ENCODE peak calls at places on chromosome 3, in five cellular contexts. G is H9, D is mesenchymal stem cell, C is H1, O is trophoblast cell. E is an unnamed sample.
A peak's percentile ranks its signal among the peaks of the same experiment; 100 is the strongest.

GRCh38 chr3:61110576-61110975 is 140.7 kb downstream of the FHIT start:
- DNase-seq in D (no peak), O (no peak), C (no peak), G (no peak), E (no peak)

GRCh38 chr3:124492824-124493223 is 237.4 kb upstream of the UMPS start:
- DNase-seq in G (peak; percentile 75), D (peak; percentile 20), C (peak; percentile 49), O (peak; percentile 67), E (no peak)

GRCh38 chr3:171640520-171641412 is 169.5 kb downstream of the PLD1 start:
- DNase-seq in O (no peak), C (no peak), D (peak; percentile 64), G (peak; percentile 35), E (no peak)

GRCh38 chr3:64319391-64319790 is 94.1 kb upstream of the PRICKLE2 start:
- DNase-seq in C (no peak), D (no peak), G (peak; percentile 84), O (no peak), E (no peak)

GRCh38 chr3:146124141-146124801 is 36.7 kb downstream of the PLOD2 start:
- DNase-seq in G (no peak), C (no peak), D (peak; percentile 24), O (no peak), E (no peak)

GRCh38 chr3:141737108-141737507 is 990 bp upstream of the RNF7 start:
- DNase-seq in G (no peak), C (no peak), D (no peak), O (no peak), E (no peak)

GRCh38 chr3:129238945-129239705 is 10.3 kb upstream of the COPG1 start:
- DNase-seq in O (no peak), G (no peak), D (peak; percentile 25), C (no peak), E (no peak)

GRCh38 chr3:64441861-64442260 is 216.6 kb upstream of the PRICKLE2 start:
- DNase-seq in C (no peak), G (no peak), O (no peak), D (peak; percentile 71), E (no peak)

GRCh38 chr3:178517665-178518366 is 18.4 kb upstream of the KCNMB2 start:
- DNase-seq in C (no peak), D (no peak), G (no peak), O (no peak), E (no peak)

GRCh38 chr3:99410789-99411311 is 227.5 kb upstream of the COL8A1 start:
- DNase-seq in C (no peak), G (no peak), D (peak; percentile 86), O (no peak), E (peak; percentile 9)

GRCh38 chr3:136750209-136750921 is 1.8 kb downstream of the STAG1 start:
- DNase-seq in C (no peak), O (no peak), G (no peak), D (peak; percentile 29), E (no peak)

GRCh38 chr3:33035596-33035995 is 61.4 kb downstream of the GLB1 start:
- DNase-seq in O (no peak), G (no peak), D (peak; percentile 37), C (no peak), E (no peak)

GRCh38 chr3:170907519-170908234 is 760 bp downstream of the EIF5A2 start:
- DNase-seq in C (no peak), O (no peak), G (no peak), D (peak; percentile 48), E (no peak)

GRCh38 chr3:146503459-146504202 is 34.3 kb upstream of the PLSCR2 start:
- DNase-seq in C (no peak), D (peak; percentile 94), O (peak; percentile 74), G (no peak), E (no peak)

GRCh38 chr3:127044996-127045395 is 62.1 kb downstream of the PLXNA1 start:
- DNase-seq in G (peak; percentile 82), O (peak; percentile 51), D (no peak), C (no peak), E (no peak)

GRCh38 chr3:105369501-105370371 is 3.0 kb downstream of the ALCAM start:
- DNase-seq in C (no peak), G (peak; percentile 41), D (peak; percentile 84), O (no peak), E (peak; percentile 11)

GRCh38 chr3:3665961-3666640 is 133.1 kb upstream of the LRRN1 start:
- DNase-seq in D (no peak), C (no peak), O (no peak), G (no peak), E (no peak)

GRCh38 chr3:171815977-171816595 is 5.8 kb upstream of the PLD1 start:
- DNase-seq in G (no peak), O (peak; percentile 77), C (no peak), D (no peak), E (no peak)

GRCh38 chr3:56491566-56491965 is 23.3 kb upstream of the ERC2 start:
- DNase-seq in O (no peak), D (no peak), G (no peak), C (no peak), E (no peak)

GRCh38 chr3:132444333-132444732 is 27.0 kb downstream of the DNAJC13 start:
- DNase-seq in D (peak; percentile 28), C (no peak), G (no peak), O (no peak), E (no peak)

GRCh38 chr3:58222161-58222724 is 11.5 kb upstream of the DNASE1L3 start:
- DNase-seq in O (peak; percentile 92), G (no peak), D (no peak), C (no peak), E (no peak)

GRCh38 chr3:190696777-190697501 is 165.6 kb downstream of the GMNC start:
- DNase-seq in C (no peak), G (no peak), O (peak; percentile 22), D (peak; percentile 62), E (peak; percentile 12)

GRCh38 chr3:182046365-182046764 is 334.6 kb downstream of the SOX2 start:
- DNase-seq in D (no peak), G (no peak), C (no peak), O (no peak), E (no peak)

GRCh38 chr3:182464513-182465145 is 328.7 kb upstream of the ATP11B start:
- DNase-seq in D (no peak), O (no peak), C (no peak), G (no peak), E (no peak)

GRCh38 chr3:152595975-152596832 is 238.7 kb upstream of the P2RY1 start:
- DNase-seq in O (no peak), G (no peak), D (peak; percentile 77), C (no peak), E (no peak)

GRCh38 chr3:56135941-56136340 is 332.3 kb downstream of the ERC2 start:
- DNase-seq in C (no peak), D (no peak), G (no peak), O (no peak), E (no peak)

GRCh38 chr3:183455064-183455463 is 26.6 kb upstream of the MCF2L2 start:
- DNase-seq in D (no peak), G (no peak), O (no peak), C (no peak), E (no peak)

GRCh38 chr3:174016186-174016585 is 618.6 kb downstream of the NLGN1 start:
- DNase-seq in C (no peak), O (no peak), G (no peak), D (peak; percentile 64), E (no peak)

GRCh38 chr3:53103566-53104296 is 26.5 kb downstream of the RFT1 start:
- DNase-seq in C (no peak), D (no peak), O (no peak), G (no peak), E (no peak)

GRCh38 chr3:32847520-32847919 is 29.7 kb downstream of the TRIM71 start:
- DNase-seq in G (no peak), D (no peak), C (no peak), O (no peak), E (no peak)

GRCh38 chr3:182527745-182528144 is 265.6 kb upstream of the ATP11B start:
- DNase-seq in D (no peak), C (no peak), G (no peak), O (no peak), E (no peak)

GRCh38 chr3:65550137-65550536 is 488.6 kb downstream of the MAGI1 start:
- DNase-seq in O (no peak), G (no peak), D (no peak), C (no peak), E (no peak)

GRCh38 chr3:172257638-172258400 is 190.4 kb downstream of the GHSR start:
- DNase-seq in D (peak; percentile 51), C (no peak), O (peak; percentile 94), G (no peak), E (no peak)

GRCh38 chr3:72567976-72568560 is 280.2 kb downstream of the SHQ1 start:
- DNase-seq in D (no peak), G (no peak), O (no peak), C (no peak), E (no peak)

GRCh38 chr3:64647825-64648224 is 40.0 kb downstream of the ADAMTS9 start:
- DNase-seq in D (no peak), O (no peak), G (no peak), C (no peak), E (no peak)

DNA sequence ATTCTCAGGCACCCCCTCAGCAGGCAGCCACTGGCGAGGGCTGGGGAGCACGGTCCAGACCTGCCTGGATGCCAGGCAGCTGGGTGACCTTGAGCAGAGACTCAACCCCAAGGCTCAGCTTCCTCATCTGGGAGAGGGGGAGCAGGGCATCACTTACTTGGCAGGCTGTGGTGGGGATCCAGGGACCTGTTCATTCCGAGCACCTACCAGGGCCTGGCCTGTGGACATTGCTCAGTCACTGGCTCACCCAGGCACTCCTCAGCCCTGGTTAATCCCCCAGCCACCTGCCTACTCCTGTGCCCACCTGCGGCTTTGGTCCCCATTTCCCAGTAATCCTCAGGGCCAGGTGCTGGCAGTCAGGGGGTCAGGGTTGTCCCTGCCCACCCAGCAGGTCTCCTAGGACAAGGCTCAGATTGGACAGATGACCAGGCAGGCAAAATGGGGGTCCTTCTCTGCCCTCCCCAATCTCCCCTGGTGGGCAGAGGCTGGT is 9.3 kb upstream of the RPL29 start:
- DNase-seq in D (no peak), C (no peak), G (no peak), O (no peak), E (no peak)
- H2BK12ac ChIP-seq in D (no peak overlapping the region), C (peak overlapping the region; percentile 94), G (no peak overlapping the region), O (no peak overlapping the region), E (peak overlapping the region; percentile 77)

GRCh38 chr3:29611252-29611651 is 330.4 kb downstream of the RBMS3 start:
- DNase-seq in C (no peak), D (no peak), G (no peak), O (no peak), E (no peak)
- H2BK12ac ChIP-seq in C (no peak overlapping the region), D (no peak overlapping the region), G (no peak overlapping the region), O (no peak overlapping the region), E (no peak overlapping the region)

GRCh38 chr3:42730294-42730693 is 27.7 kb upstream of the HHATL start:
- DNase-seq in O (no peak), D (no peak), C (no peak), G (peak; percentile 19), E (no peak)
- H2BK12ac ChIP-seq in O (no peak overlapping the region), D (no peak overlapping the region), C (no peak overlapping the region), G (no peak overlapping the region), E (no peak overlapping the region)

GRCh38 chr3:59692117-59692516 is 642.3 kb upstream of the CFAP20DC start:
- DNase-seq in O (no peak), G (no peak), C (no peak), D (no peak), E (no peak)
- H2BK12ac ChIP-seq in O (no peak overlapping the region), G (no peak overlapping the region), C (no peak overlapping the region), D (no peak overlapping the region), E (no peak overlapping the region)

GRCh38 chr3:54393150-54393549 is 270.8 kb downstream of the CACNA2D3 start:
- DNase-seq in D (no peak), O (no peak), G (no peak), C (no peak), E (no peak)
- H2BK12ac ChIP-seq in D (no peak overlapping the region), O (no peak overlapping the region), G (no peak overlapping the region), C (no peak overlapping the region), E (no peak overlapping the region)

GRCh38 chr3:28241221-28242160 is at the start of gene CMC1:
- DNase-seq in O (peak; percentile 99), D (peak; percentile 95), G (peak; percentile 98), C (peak; percentile 94), E (peak; percentile 93)
- H2BK12ac ChIP-seq in O (no peak within 1 kb of the TSS), D (no peak within 1 kb of the TSS), G (no peak within 1 kb of the TSS), C (no peak within 1 kb of the TSS), E (no peak within 1 kb of the TSS)

E was measured in neuronal stem cell.